ENCODE peak calls at places on chromosome 14, in eight cellular contexts. K is right lobe of liver; B is NCI-H1092; S is RKO; W is stimulated activated CD8-positive, alpha-beta memory T cell treated with anti-CD3 and anti-CD28 coated beads, Interleukin-2, amount 100 ng/mL, for 1 hour; X is left ventricle myocardium inferior; M is BE2C; J is NCI-H774. G is an unnamed sample.

GRCh38 chr14:102937331-102938175 is 15.1 kb downstream of the AMN start:
- DNase-seq in K (peak), B (no peak), S (no peak), W (no peak), X (no peak), M (no peak), J (no peak), G (no peak)

GRCh38 chr14:103520269-103520656 is 2.4 kb downstream of the CKB start:
- DNase-seq in K (peak), B (no peak), S (no peak), W (no peak), X (no peak), M (no peak), J (no peak), G (no peak)

GRCh38 chr14:33589334-33589733 is 361.5 kb downstream of the EGLN3 start:
- DNase-seq in K (no peak), B (no peak), S (peak), W (no peak), X (no peak), M (no peak), J (no peak), G (peak)

GRCh38 chr14:32010561-32011188 is 66.4 kb upstream of the ARHGAP5 start:
- DNase-seq in K (no peak), B (no peak), S (peak), W (no peak), X (no peak), M (no peak), J (no peak), G (peak)

GRCh38 chr14:99930420-99931274 is 134.6 kb upstream of the EVL start:
- DNase-seq in K (no peak), B (no peak), S (no peak), W (no peak), X (no peak), M (peak), J (no peak), G (no peak)

GRCh38 chr14:69716483-69717187 is 50.3 kb upstream of the SRSF5 start:
- DNase-seq in K (no peak), B (no peak), S (peak), W (peak), X (peak), M (no peak), J (no peak), G (peak)

GRCh38 chr14:98952595-98953325 is 319.2 kb downstream of the BCL11B start:
- DNase-seq in K (no peak), B (no peak), S (peak), W (no peak), X (no peak), M (no peak), J (no peak), G (no peak)

GRCh38 chr14:91835197-91835919 is 32.0 kb downstream of the TC2N start:
- DNase-seq in K (no peak), B (no peak), S (no peak), W (no peak), X (no peak), M (no peak), J (no peak), G (peak)

GRCh38 chr14:58301416-58301815 is 3.1 kb downstream of the ARID4A start:
- DNase-seq in K (peak), B (no peak), S (no peak), W (no peak), X (no peak), M (no peak), J (no peak), G (no peak)

GRCh38 chr14:21191809-21192446 is 36.1 kb upstream of the OR5AU1 start:
- DNase-seq in K (peak), B (peak), S (no peak), W (peak), X (peak), M (peak), J (peak), G (peak)

GRCh38 chr14:57846631-57847030 is 19.3 kb downstream of the SLC35F4 start:
- DNase-seq in K (no peak), B (no peak), S (no peak), W (no peak), X (no peak), M (no peak), J (no peak), G (no peak)

GRCh38 chr14:65156568-65157366 is 54.5 kb upstream of the MAX start:
- DNase-seq in K (no peak), B (no peak), S (no peak), W (no peak), X (no peak), M (no peak), J (no peak), G (no peak)

GRCh38 chr14:36271939-36272907 is 48.2 kb downstream of the MBIP start:
- DNase-seq in K (no peak), B (no peak), S (no peak), W (no peak), X (no peak), M (no peak), J (no peak), G (no peak)

GRCh38 chr14:104094709-104095425 is 9.4 kb downstream of the ASPG start:
- DNase-seq in K (peak), B (peak), S (peak), W (peak), X (peak), M (peak), J (peak), G (peak)

GRCh38 chr14:78836777-78837176 is 666.6 kb downstream of the NRXN3 start:
- DNase-seq in K (no peak), B (peak), S (peak), W (no peak), X (no peak), M (peak), J (peak), G (peak)

GRCh38 chr14:100972134-100972905 is 68.8 kb upstream of the RTL1 start:
- DNase-seq in K (no peak), B (no peak), S (no peak), W (no peak), X (no peak), M (no peak), J (no peak), G (no peak)

GRCh38 chr14:95915326-95915725 is 38.7 kb downstream of the TUNAR start:
- DNase-seq in K (no peak), B (no peak), S (no peak), W (no peak), X (no peak), M (no peak), J (no peak), G (no peak)

GRCh38 chr14:65255029-65255545 is 152.8 kb upstream of the MAX start:
- DNase-seq in K (no peak), B (no peak), S (peak), W (no peak), X (no peak), M (no peak), J (no peak), G (peak)

GRCh38 chr14:88962356-88962755 is 137.9 kb downstream of the TTC8 start:
- DNase-seq in K (no peak), B (no peak), S (no peak), W (no peak), X (no peak), M (no peak), J (no peak), G (no peak)

GRCh38 chr14:36510078-36510799 is 9.8 kb downstream of the NKX2-1 start:
- DNase-seq in K (no peak), B (peak), S (no peak), W (no peak), X (no peak), M (no peak), J (peak), G (no peak)

GRCh38 chr14:99772371-99773283 is 20.6 kb upstream of the EML1 start:
- DNase-seq in K (no peak), B (no peak), S (no peak), W (no peak), X (no peak), M (no peak), J (no peak), G (no peak)

GRCh38 chr14:21044106-21044618 is 2.0 kb downstream of the RNASE7 start:
- DNase-seq in K (no peak), B (no peak), S (no peak), W (no peak), X (peak), M (peak), J (no peak), G (peak)

GRCh38 chr14:87255046-87255445 is 737.9 kb downstream of the GALC start:
- DNase-seq in K (no peak), B (no peak), S (no peak), W (no peak), X (no peak), M (no peak), J (no peak), G (no peak)

GRCh38 chr14:87896393-87897380 is 96.3 kb downstream of the GALC start:
- DNase-seq in K (no peak), B (peak), S (peak), W (no peak), X (no peak), M (no peak), J (peak), G (peak)

GRCh38 chr14:89221109-89221508 is 195.9 kb downstream of the FOXN3 start:
- DNase-seq in K (no peak), B (peak), S (no peak), W (no peak), X (no peak), M (no peak), J (peak), G (no peak)

GRCh38 chr14:94483729-94484275 is 7.8 kb upstream of the SERPINA9 start:
- DNase-seq in K (no peak), B (no peak), S (peak), W (no peak), X (no peak), M (no peak), J (no peak), G (peak)

GRCh38 chr14:42930058-42930457 is 1323.4 kb downstream of the LRFN5 start:
- DNase-seq in K (no peak), B (peak), S (no peak), W (no peak), X (peak), M (no peak), J (no peak), G (peak)

GRCh38 chr14:104965561-104966231 is 12.5 kb downstream of the AHNAK2 start:
- DNase-seq in K (peak), B (no peak), S (no peak), W (no peak), X (peak), M (peak), J (no peak), G (no peak)

GRCh38 chr14:21653331-21653885 is at the start of gene OR4E2:
- DNase-seq in K (no peak), B (no peak), S (no peak), W (no peak), X (no peak), M (no peak), J (no peak), G (no peak)

G was measured in trophoblast cell.